ENCODE peak calls at places on chromosomes 2 and 18, in seven cellular contexts. D, Z, O, E, P, F and Q are unnamed samples.

GRCh38 chr2:186718895-186719294 is 25.0 kb downstream of the FAM171B start:
- DNase-seq in O (no peak), Z (no peak), F (no peak), P (no peak), D (no peak), E (no peak), Q (no peak)

GRCh38 chr18:31237142-31237541 is 74.5 kb upstream of the DSC1 start:
- DNase-seq in F (no peak), E (no peak), D (no peak), O (no peak), P (no peak), Z (no peak), Q (no peak)

GRCh38 chr2:8571792-8572499 is 109.9 kb upstream of the ID2 start:
- DNase-seq in P (no peak), D (no peak), Z (no peak), O (peak), E (no peak), F (peak), Q (no peak)

GRCh38 chr2:232890896-232891601 is 21.0 kb downstream of the SNORC start:
- DNase-seq in Z (peak), O (peak), P (peak), F (no peak), E (no peak), D (peak), Q (no peak)

GRCh38 chr18:75407468-75408437 is 19.8 kb downstream of the SMIM21 start:
- DNase-seq in Z (peak), O (peak), E (no peak), F (no peak), P (no peak), D (no peak), Q (no peak)

GRCh38 chr18:9133225-9133624 is 3.4 kb upstream of the ANKRD12 start:
- DNase-seq in O (peak), E (no peak), P (no peak), F (no peak), D (peak), Z (no peak), Q (no peak)

GRCh38 chr2:64426191-64426952 is 27.6 kb upstream of the LGALSL start:
- DNase-seq in O (no peak), E (no peak), F (no peak), Z (peak), P (no peak), D (peak), Q (no peak)

GRCh38 chr2:40554665-40555294 is 102.9 kb upstream of the SLC8A1 start:
- DNase-seq in Z (peak), O (peak), P (no peak), E (peak), F (peak), D (peak), Q (peak)

GRCh38 chr2:184339966-184340365 is 258.4 kb upstream of the ZNF804A start:
- DNase-seq in E (no peak), D (no peak), F (no peak), P (no peak), O (no peak), Z (no peak), Q (no peak)

GRCh38 chr2:1656326-1656960 is 87.9 kb downstream of the PXDN start:
- DNase-seq in O (no peak), P (no peak), D (no peak), E (no peak), Z (no peak), F (peak), Q (no peak)

GRCh38 chr2:129336276-129336675 is 643.2 kb upstream of the RAB6C start:
- DNase-seq in F (no peak), P (no peak), O (no peak), D (no peak), E (no peak), Z (no peak), Q (no peak)

GRCh38 chr2:239830718-239831271 is 194.3 kb downstream of the NDUFA10 start:
- DNase-seq in O (no peak), F (no peak), E (no peak), Z (no peak), P (peak), D (no peak), Q (no peak)

GRCh38 chr18:39346916-39347315 is 1781.3 kb upstream of the CELF4 start:
- DNase-seq in Z (no peak), D (no peak), F (no peak), O (no peak), E (no peak), P (no peak), Q (no peak)

GRCh38 chr2:175957845-175958244 is 44.2 kb downstream of the LNPK start:
- DNase-seq in Z (no peak), E (no peak), D (no peak), P (no peak), O (no peak), F (no peak), Q (no peak)

GRCh38 chr2:224334083-224334482 is 67.8 kb downstream of the FAM124B start:
- DNase-seq in F (no peak), D (no peak), E (no peak), P (no peak), Z (no peak), O (no peak), Q (no peak)

GRCh38 chr2:6866982-6867381 is 1.3 kb upstream of the CMPK2 start:
- DNase-seq in P (no peak), F (no peak), E (no peak), D (no peak), Z (no peak), O (no peak), Q (no peak)

GRCh38 chr2:199366406-199366805 is 91.3 kb downstream of the SATB2 start:
- DNase-seq in P (no peak), D (no peak), E (no peak), O (peak), Z (no peak), F (no peak), Q (no peak)

GRCh38 chr2:236916181-236916580 is 169.5 kb upstream of the COPS8 start:
- DNase-seq in Z (no peak), F (peak), E (no peak), O (no peak), D (no peak), P (no peak), Q (no peak)

GRCh38 chr2:219354582-219354981 is 22.0 kb upstream of the RESP18 start:
- DNase-seq in D (no peak), E (no peak), Z (no peak), P (no peak), F (no peak), O (no peak), Q (no peak)

GRCh38 chr2:60318544-60318943 is 234.9 kb downstream of the BCL11A start:
- DNase-seq in Z (peak), P (peak), O (no peak), D (no peak), F (peak), E (no peak), Q (no peak)

GRCh38 chr2:196372276-196372809 is 201.0 kb upstream of the STK17B start:
- DNase-seq in O (no peak), F (no peak), E (no peak), P (no peak), D (no peak), Z (no peak), Q (no peak)

GRCh38 chr2:60502123-60502522 is 51.3 kb downstream of the BCL11A start:
- DNase-seq in F (no peak), O (no peak), D (no peak), E (no peak), Z (no peak), P (no peak), Q (no peak)

GRCh38 chr2:203580846-203581245 is 45.7 kb upstream of the RAPH1 start:
- DNase-seq in P (peak), Z (no peak), E (no peak), D (no peak), F (no peak), O (no peak), Q (peak)

GRCh38 chr18:28728891-28729290 is 552.0 kb upstream of the CDH2 start:
- DNase-seq in O (no peak), D (no peak), E (no peak), F (no peak), Z (peak), P (no peak), Q (no peak)

GRCh38 chr2:205769494-205769848 is 87.2 kb downstream of the NRP2 start:
- DNase-seq in E (no peak), Z (peak), D (no peak), F (no peak), O (no peak), P (no peak), Q (no peak)

GRCh38 chr2:141968377-141968920 is 162.4 kb downstream of the LRP1B start:
- DNase-seq in P (no peak), Z (peak), O (no peak), E (no peak), F (no peak), D (peak), Q (no peak)

GRCh38 chr18:8895987-8896619 is 190.7 kb downstream of the MTCL1 start:
- DNase-seq in E (no peak), F (no peak), Z (peak), O (no peak), D (no peak), P (no peak), Q (no peak)

GRCh38 chr2:198054299-198054698 is 249.9 kb downstream of the PLCL1 start:
- DNase-seq in D (no peak), P (no peak), O (peak), E (no peak), F (peak), Z (peak), Q (no peak)

DNA sequence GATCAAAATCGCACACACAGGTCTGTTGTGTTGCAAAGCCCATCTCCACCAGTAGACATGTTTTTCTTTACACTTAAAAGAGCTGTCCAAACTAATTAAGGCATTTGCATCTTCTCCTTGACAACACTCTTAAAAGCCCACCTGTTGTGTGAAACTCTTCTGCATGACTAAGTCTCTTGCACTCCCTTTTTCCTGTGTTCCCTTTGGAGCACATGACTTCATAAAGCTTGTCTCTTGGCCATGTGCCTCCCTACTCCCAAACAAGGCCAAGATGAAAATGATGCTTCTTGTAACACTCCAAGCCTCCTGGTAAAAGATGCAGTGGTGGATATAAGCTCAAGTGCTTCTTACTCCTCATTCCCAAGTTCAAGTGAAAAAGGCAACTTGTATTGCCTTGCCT is 26.1 kb downstream of the PID1 start:
- DNase-seq in D (no peak), P (no peak), O (no peak), E (no peak), Z (no peak), F (no peak), Q (no peak)
- H3K27ac ChIP-seq in D (no peak), P (no peak), O (no peak), E (no peak), Z (no peak), F (no peak), Q (no peak)

DNA sequence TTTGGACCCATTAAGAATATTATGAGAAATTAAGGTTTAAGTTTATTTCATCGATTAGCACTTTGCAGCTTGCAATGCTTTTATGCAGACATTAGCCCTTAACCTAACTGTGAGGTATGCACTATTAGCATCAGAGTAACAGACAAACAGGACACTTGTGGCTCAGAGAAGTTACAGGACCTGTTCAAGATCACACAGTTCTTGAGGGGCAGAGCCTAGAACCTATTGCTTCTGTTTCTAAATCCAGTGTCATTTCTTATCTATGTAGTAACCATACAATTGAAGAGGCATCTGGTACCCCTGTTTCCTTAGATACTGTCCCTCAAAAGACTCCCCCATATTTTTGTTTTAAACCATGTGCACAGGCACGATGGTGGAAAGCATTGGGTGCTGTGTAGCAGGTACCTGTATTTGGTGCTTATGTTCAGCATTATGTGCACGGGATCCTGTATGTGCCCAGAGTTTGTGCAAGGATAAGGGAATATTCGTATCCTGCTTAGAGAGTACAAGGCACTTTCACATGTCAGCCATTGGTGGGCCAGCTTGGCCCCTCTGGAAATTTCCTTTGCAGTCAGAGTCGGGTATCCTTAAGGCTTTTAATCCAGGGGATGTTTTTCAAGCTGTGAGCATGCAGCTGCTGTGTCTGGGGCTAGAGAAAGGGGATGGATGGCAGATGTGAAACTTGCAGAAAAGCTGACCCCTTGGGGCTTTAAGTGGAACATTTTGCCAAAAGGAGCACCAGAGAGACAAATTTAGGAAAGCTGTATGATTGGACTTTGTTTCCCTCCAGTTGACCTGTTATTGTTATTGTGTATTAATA is 2.0 kb downstream of the LBH start:
- DNase-seq in F (no peak), D (no peak), O (no peak), E (no peak), Z (peak), P (no peak), Q (no peak)
- H3K27ac ChIP-seq in F (no peak), D (no peak), O (peak), E (no peak), Z (peak), P (no peak), Q (no peak)

GRCh38 chr2:25649790-25650189 is 23.6 kb downstream of the DTNB start:
- DNase-seq in Z (no peak), E (no peak), P (no peak), D (no peak), F (no peak), O (no peak), Q (no peak)

GRCh38 chr2:25651782-25652455 is 21.5 kb downstream of the DTNB start:
- DNase-seq in Z (no peak), D (no peak), P (no peak), O (no peak), F (no peak), E (no peak), Q (no peak)

GRCh38 chr2:25650249-25650648 is 23.1 kb downstream of the DTNB start:
- DNase-seq in P (no peak), E (no peak), Z (no peak), D (no peak), O (no peak), F (no peak), Q (no peak)

GRCh38 chr2:25654801-25655200 is 18.6 kb downstream of the DTNB start:
- DNase-seq in Z (no peak), P (no peak), F (no peak), O (no peak), D (no peak), E (no peak), Q (no peak)

DNA sequence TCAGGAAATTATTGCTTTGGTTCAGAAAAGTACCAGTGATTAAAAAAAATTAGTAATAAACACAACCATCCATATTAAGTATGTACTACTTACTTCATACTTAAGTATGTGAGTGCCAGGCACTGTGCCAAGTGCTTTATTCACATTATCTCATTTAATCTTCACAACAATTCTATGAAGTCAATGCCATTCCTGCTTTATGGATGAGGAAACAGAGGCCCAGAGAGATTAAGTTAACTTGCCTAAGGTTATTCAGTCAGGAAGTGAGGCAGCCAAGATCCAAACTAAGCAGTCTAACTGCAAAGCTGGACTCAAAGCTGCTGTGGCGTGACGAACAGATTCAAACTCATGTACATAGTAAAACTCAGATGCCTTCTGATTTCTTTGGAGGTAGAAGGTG is 22.3 kb downstream of the DTNB start:
- DNase-seq in E (no peak), F (no peak), O (no peak), Z (peak), P (no peak), D (no peak), Q (no peak)
- H3K27ac ChIP-seq in E (no peak), F (no peak), O (no peak), Z (no peak), P (no peak), D (peak), Q (no peak)

GRCh38 chr2:218226903-218227302 is 9.9 kb downstream of the ARPC2 start:
- DNase-seq in D (no peak), O (no peak), Z (no peak), F (no peak), E (no peak), P (no peak), Q (no peak)

GRCh38 chr2:218229851-218230250 is 12.9 kb downstream of the ARPC2 start:
- DNase-seq in E (no peak), D (no peak), Z (peak), F (no peak), O (no peak), P (no peak), Q (no peak)

GRCh38 chr2:218230882-218231281 is 13.9 kb downstream of the ARPC2 start:
- DNase-seq in F (no peak), D (no peak), Z (peak), E (no peak), P (no peak), O (peak), Q (no peak)

GRCh38 chr2:218229239-218229638 is 12.2 kb downstream of the ARPC2 start:
- DNase-seq in D (peak), F (peak), P (no peak), E (no peak), O (no peak), Z (peak), Q (peak)

GRCh38 chr2:218228366-218229092 is 11.5 kb downstream of the ARPC2 start:
- DNase-seq in E (no peak), F (no peak), P (no peak), Z (no peak), O (no peak), D (peak), Q (no peak)
- H3K27ac ChIP-seq in E (no peak), F (peak), P (peak), Z (peak), O (peak), D (peak), Q (no peak)

GRCh38 chr2:38376346-38376682 is 759 bp downstream of the ATL2 start:
- DNase-seq in D (peak), E (peak), Z (peak), F (peak), O (peak), P (no peak), Q (peak)

GRCh38 chr2:38377501-38378258 is 607 bp upstream of the ATL2 start:
- DNase-seq in F (peak), D (peak), O (peak), P (no peak), E (peak), Z (peak), Q (no peak)

GRCh38 chr2:38376683-38377500 is at the start of gene ATL2:
- DNase-seq in D (peak), P (peak), F (peak), Z (peak), O (peak), E (peak), Q (peak)

GRCh38 chr2:38374978-38375377 is 2.1 kb downstream of the ATL2 start:
- DNase-seq in E (no peak), O (no peak), P (no peak), D (no peak), F (peak), Z (no peak), Q (no peak)

DNA sequence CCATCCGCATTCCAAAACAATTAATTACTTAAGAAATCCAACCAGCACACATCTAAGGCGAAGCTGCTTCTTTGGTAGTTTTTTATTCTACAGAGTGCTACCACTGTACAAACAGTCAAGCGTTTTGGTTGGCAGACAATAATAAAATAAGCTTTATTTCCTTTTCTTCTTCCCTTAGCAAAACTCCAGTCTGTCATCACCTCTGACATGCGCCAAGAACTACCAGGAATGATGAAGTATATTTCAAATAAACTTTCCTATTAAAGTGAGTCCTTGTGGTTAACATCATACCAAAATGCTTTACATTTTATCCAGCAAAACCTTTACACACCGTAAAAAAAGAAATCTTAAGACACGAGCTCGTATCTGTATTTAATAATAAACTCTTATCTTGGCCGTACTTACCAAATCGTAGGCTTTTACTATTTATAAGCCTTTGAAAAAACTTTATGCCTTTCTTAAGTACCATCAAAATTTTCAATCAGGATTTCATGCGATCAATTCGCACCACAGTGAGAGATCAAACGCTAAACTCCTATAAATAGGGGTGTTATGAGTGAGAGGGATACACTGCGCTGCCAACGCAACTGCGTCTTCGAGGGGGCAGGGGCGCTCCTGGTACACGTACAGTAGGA is 1.2 kb downstream of the ATL2 start:
- DNase-seq in E (no peak), D (no peak), Z (peak), F (no peak), O (no peak), P (no peak), Q (no peak)
- H3K27ac ChIP-seq in E (peak), D (peak), Z (peak), F (peak), O (peak), P (peak), Q (peak)

DNA sequence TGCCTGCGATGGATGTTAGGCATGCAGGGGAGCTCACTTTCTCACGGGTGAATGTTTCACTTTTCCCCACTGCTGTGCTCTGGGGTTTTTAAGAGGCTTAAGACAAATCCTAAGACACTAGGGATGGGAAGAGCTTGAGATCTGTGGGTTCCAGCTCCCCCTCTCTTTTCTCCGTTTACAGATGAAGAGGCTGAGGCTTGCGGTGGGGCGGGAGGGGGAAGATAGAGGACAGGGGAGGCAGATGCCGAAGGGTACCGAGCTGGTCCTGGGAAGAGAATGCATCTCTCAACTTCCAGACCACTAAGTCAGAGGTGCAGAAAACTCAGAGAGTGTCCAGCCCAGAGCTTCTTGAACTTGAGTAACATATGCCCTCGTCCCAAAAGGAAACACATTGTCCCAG is 8.2 kb upstream of the ATOH8 start:
- DNase-seq in E (no peak), D (no peak), P (no peak), O (no peak), Z (no peak), F (no peak), Q (no peak)
- H3K27ac ChIP-seq in E (no peak), D (no peak), P (peak), O (peak), Z (peak), F (no peak), Q (peak)

GRCh38 chr2:98869272-98869641 is 66.8 kb downstream of the CRACDL start:
- DNase-seq in F (no peak), O (no peak), Z (no peak), E (no peak), P (no peak), D (peak), Q (no peak)

GRCh38 chr2:98871506-98871905 is 64.5 kb downstream of the CRACDL start:
- DNase-seq in E (no peak), F (no peak), D (no peak), P (no peak), O (no peak), Z (no peak), Q (no peak)

GRCh38 chr2:98872526-98872925 is 63.5 kb downstream of the CRACDL start:
- DNase-seq in O (no peak), P (no peak), F (no peak), D (no peak), E (no peak), Z (no peak), Q (no peak)

GRCh38 chr2:98869868-98870267 is 66.2 kb downstream of the CRACDL start:
- DNase-seq in O (no peak), F (no peak), Z (no peak), E (no peak), P (no peak), D (peak), Q (no peak)

GRCh38 chr2:98870516-98871158 is 65.4 kb downstream of the CRACDL start:
- DNase-seq in E (no peak), P (no peak), O (no peak), Z (no peak), F (no peak), D (no peak), Q (no peak)
- H3K27ac ChIP-seq in E (no peak), P (no peak), O (no peak), Z (no peak), F (no peak), D (peak), Q (no peak)